ENCODE peak calls at places on chromosome 20, in nine cellular contexts. X, R, E, C, J, K, G, L and W are unnamed samples.

GRCh38 chr20:19328676-19329075 is 116.2 kb downstream of the SLC24A3 start:
- DNase-seq in X (no peak), R (no peak), E (no peak), C (no peak), J (no peak), K (no peak), G (no peak), L (no peak), W (no peak)

GRCh38 chr20:56636701-56637100 is 7.6 kb downstream of the TFAP2C start:
- DNase-seq in X (no peak), R (no peak), E (no peak), C (no peak), J (peak), K (peak), G (no peak), L (peak), W (no peak)

GRCh38 chr20:34703573-34704176 is 469 bp upstream of the TP53INP2 start:
- DNase-seq in X (peak), R (peak), E (peak), C (no peak), J (peak), K (peak), G (no peak), L (peak), W (no peak)

GRCh38 chr20:62568045-62568389 is 74.3 kb upstream of the SLCO4A1 start:
- DNase-seq in X (no peak), R (no peak), E (no peak), C (no peak), J (no peak), K (no peak), G (no peak), L (no peak), W (no peak)

GRCh38 chr20:53800418-53800817 is 206.8 kb upstream of the ZNF217 start:
- DNase-seq in X (no peak), R (no peak), E (no peak), C (no peak), J (no peak), K (no peak), G (no peak), L (no peak), W (no peak)

GRCh38 chr20:40414843-40415615 is 274.0 kb downstream of the MAFB start:
- DNase-seq in X (no peak), R (no peak), E (no peak), C (no peak), J (no peak), K (no peak), G (no peak), L (no peak), W (no peak)

GRCh38 chr20:56200456-56200855 is 48.1 kb upstream of the MC3R start:
- DNase-seq in X (no peak), R (no peak), E (no peak), C (peak), J (no peak), K (no peak), G (peak), L (no peak), W (peak)

GRCh38 chr20:35663813-35664543 is 722 bp downstream of the CPNE1 start:
- DNase-seq in X (peak), R (peak), E (peak), C (peak), J (peak), K (peak), G (peak), L (no peak), W (peak)

GRCh38 chr20:19964289-19965263 is 52.6 kb upstream of the NAA20 start:
- DNase-seq in X (peak), R (peak), E (peak), C (peak), J (peak), K (peak), G (no peak), L (peak), W (no peak)

GRCh38 chr20:62840244-62841197 is 21.1 kb downstream of the TCFL5 start:
- DNase-seq in X (no peak), R (no peak), E (no peak), C (no peak), J (no peak), K (no peak), G (no peak), L (no peak), W (no peak)

GRCh38 chr20:14069796-14070195 is 74.5 kb downstream of the MACROD2 start:
- DNase-seq in X (peak), R (no peak), E (no peak), C (no peak), J (peak), K (peak), G (no peak), L (peak), W (no peak)

GRCh38 chr20:37901280-37901666 is 1.7 kb upstream of the VSTM2L start:
- DNase-seq in X (no peak), R (no peak), E (no peak), C (no peak), J (no peak), K (peak), G (no peak), L (no peak), W (no peak)

GRCh38 chr20:17558154-17558940 is 11.5 kb upstream of the DSTN start:
- DNase-seq in X (peak), R (no peak), E (peak), C (peak), J (peak), K (peak), G (peak), L (peak), W (no peak)

GRCh38 chr20:4439461-4439860 is 282.2 kb upstream of the PRND start:
- DNase-seq in X (peak), R (no peak), E (no peak), C (no peak), J (peak), K (no peak), G (peak), L (no peak), W (no peak)

GRCh38 chr20:17504898-17505663 is 26.1 kb downstream of the BFSP1 start:
- DNase-seq in X (peak), R (peak), E (no peak), C (peak), J (peak), K (peak), G (no peak), L (peak), W (peak)

GRCh38 chr20:48066256-48066655 is 281.0 kb upstream of the SULF2 start:
- DNase-seq in X (peak), R (no peak), E (no peak), C (peak), J (peak), K (peak), G (no peak), L (peak), W (no peak)

GRCh38 chr20:59735917-59736316 is 131.6 kb downstream of the PHACTR3 start:
- DNase-seq in X (no peak), R (no peak), E (peak), C (no peak), J (no peak), K (no peak), G (no peak), L (no peak), W (no peak)

GRCh38 chr20:63747622-63748355 is 8.2 kb downstream of the SLC2A4RG start:
- DNase-seq in X (no peak), R (no peak), E (no peak), C (no peak), J (no peak), K (no peak), G (no peak), L (no peak), W (no peak)

GRCh38 chr20:1900321-1900791 is 5.1 kb downstream of the SIRPA start:
- DNase-seq in X (peak), R (peak), E (no peak), C (peak), J (peak), K (peak), G (peak), L (peak), W (peak)

GRCh38 chr20:48310312-48310711 is 517.5 kb downstream of the PREX1 start:
- DNase-seq in X (no peak), R (no peak), E (no peak), C (no peak), J (no peak), K (no peak), G (no peak), L (no peak), W (no peak)

GRCh38 chr20:58390659-58391035 is 1.6 kb downstream of the VAPB start:
- DNase-seq in X (no peak), R (peak), E (no peak), C (no peak), J (no peak), K (no peak), G (no peak), L (no peak), W (no peak)
- H3K4me3 ChIP-seq in X (peak), R (no peak), E (peak), C (peak), J (peak), K (peak), G (peak), L (no peak), W (peak)

GRCh38 chr20:46328180-46328882 is 20.0 kb upstream of the CDH22 start:
- DNase-seq in X (no peak), R (no peak), E (no peak), C (no peak), J (no peak), K (no peak), G (no peak), L (no peak), W (no peak)

GRCh38 chr20:46325788-46326472 is 17.6 kb upstream of the CDH22 start:
- DNase-seq in X (no peak), R (no peak), E (no peak), C (no peak), J (no peak), K (no peak), G (no peak), L (no peak), W (no peak)

GRCh38 chr20:46324960-46325703 is 16.8 kb upstream of the CDH22 start:
- DNase-seq in X (peak), R (peak), E (no peak), C (peak), J (peak), K (peak), G (peak), L (peak), W (peak)

GRCh38 chr20:46330072-46330763 is 21.9 kb upstream of the CDH22 start:
- DNase-seq in X (no peak), R (no peak), E (no peak), C (no peak), J (no peak), K (no peak), G (no peak), L (no peak), W (no peak)

DNA sequence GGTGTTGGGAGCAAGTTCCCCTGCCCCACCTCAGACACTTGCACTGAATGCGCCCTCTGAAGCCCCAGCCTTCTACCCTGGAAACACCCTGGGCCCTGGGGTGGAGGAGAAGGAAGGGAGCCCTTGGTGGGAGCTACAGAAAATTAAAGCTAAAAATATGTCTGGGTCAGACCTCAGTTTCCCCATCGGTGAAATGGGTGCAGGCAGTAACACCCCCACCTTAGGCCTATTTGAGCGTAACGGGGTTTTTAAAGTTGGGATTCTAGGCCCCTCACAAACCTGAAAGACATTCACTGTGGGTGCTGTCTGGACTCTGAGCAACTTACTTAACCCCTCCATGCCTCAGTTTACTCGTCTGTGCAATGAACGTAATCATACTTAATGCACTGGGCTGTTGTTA is 19.3 kb upstream of the CDH22 start:
- DNase-seq in X (no peak), R (no peak), E (no peak), C (no peak), J (no peak), K (no peak), G (no peak), L (no peak), W (no peak)
- H3K4me3 ChIP-seq in X (no peak), R (no peak), E (no peak), C (no peak), J (no peak), K (no peak), G (no peak), L (no peak), W (no peak)

DNA sequence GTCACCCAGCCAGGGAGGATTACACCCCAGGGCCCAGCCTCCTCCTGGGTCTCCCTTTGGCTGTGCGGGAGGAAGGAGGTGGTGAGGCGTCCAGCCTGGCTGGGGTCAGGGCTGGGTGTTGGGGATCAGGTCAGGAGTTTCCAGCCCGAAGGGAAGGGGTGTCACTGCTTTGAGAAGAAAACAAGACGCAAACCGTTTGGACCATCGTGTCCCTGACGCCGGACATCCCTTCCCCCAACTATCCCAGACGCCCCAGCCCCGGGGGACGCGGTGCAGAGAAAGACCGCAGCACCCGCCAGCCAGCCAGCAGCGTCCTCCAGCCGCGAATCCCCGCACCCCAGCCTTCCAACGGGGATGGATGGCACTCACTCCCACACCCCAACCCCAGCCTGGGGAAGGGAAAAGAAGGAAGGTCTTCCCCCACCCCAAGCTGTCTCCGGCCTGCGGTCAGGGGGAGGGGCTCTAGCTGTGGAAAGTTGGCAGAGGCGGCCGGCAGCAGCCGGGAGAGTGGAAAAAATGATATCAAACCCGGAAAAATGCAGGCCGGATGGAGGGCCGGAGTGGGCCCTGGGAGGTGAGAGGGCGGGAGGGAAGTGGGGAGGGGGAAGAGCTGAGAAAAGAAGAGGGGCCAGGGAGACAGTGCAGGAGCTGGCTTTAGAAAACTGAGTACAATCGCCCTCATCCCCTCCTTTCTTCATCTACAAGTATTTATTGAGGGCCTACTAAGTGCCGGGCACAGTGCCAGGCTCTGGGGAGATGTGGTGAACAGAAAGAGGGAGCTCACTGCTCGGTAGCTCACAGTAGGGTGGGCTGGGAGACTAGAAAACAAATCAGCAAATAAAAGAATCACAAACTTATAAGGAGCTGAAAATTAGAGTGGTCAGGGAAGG is 10.6 kb downstream of the REM1 start:
- DNase-seq in X (peak), R (peak), E (peak), C (no peak), J (peak), K (peak), G (no peak), L (peak), W (no peak)
- H3K4me3 ChIP-seq in X (peak), R (peak), E (peak), C (no peak), J (no peak), K (no peak), G (peak), L (peak), W (no peak)

GRCh38 chr20:22619806-22620205 is 35.4 kb upstream of the FOXA2 start:
- DNase-seq in X (no peak), R (no peak), E (no peak), C (no peak), J (no peak), K (no peak), G (no peak), L (no peak), W (no peak)
- H3K4me3 ChIP-seq in X (no peak), R (no peak), E (no peak), C (no peak), J (no peak), K (no peak), G (no peak), L (no peak), W (no peak)

GRCh38 chr20:32355417-32355841 is 2.7 kb upstream of the ASXL1 start:
- DNase-seq in X (no peak), R (no peak), E (no peak), C (no peak), J (no peak), K (no peak), G (no peak), L (no peak), W (no peak)
- H3K4me3 ChIP-seq in X (no peak), R (no peak), E (no peak), C (no peak), J (no peak), K (no peak), G (no peak), L (no peak), W (no peak)

GRCh38 chr20:44745560-44746366 is at the start of gene KCNK15:
- DNase-seq in X (no peak), R (no peak), E (peak), C (no peak), J (no peak), K (peak), G (no peak), L (no peak), W (no peak)
- H3K4me3 ChIP-seq in X (peak), R (peak), E (peak), C (peak), J (peak), K (peak), G (peak), L (peak), W (no peak)

DNA sequence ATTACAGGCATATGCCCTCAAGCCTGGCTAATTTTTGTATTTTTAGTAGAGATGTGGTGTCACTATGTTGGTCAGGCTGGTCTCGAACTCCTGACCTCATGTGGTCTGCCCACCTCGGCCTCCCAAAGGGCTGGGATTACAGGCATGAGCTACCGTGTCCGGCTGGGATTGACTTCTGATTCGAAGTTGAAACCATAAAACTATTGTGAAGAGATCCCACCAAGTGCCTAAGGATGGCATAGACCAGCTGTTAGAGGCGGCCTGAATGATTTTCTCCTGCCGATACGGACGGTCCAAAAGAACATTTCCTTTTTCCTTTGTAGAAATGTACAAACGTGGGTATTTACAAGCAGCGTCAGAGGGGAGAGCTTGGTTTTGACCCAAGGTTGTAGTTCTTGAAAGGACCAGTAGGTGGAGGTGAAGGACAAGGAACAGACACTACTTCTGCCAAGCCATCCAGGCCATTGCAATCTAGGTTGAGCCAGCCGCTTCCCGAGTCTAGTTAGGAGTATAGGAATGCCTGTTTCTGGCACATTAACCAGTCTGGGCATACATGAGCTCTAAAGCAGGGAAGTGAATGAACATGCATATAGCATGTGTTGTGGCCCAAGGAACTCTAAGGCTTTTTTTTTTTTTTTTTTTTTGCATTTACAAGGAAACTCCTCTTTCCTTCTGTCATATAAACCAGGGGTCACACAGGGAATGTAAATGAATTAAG is 29.0 kb downstream of the MOCS3 start:
- DNase-seq in X (peak), R (peak), E (peak), C (peak), J (peak), K (peak), G (peak), L (peak), W (peak)
- H3K4me3 ChIP-seq in X (no peak), R (no peak), E (no peak), C (no peak), J (no peak), K (peak), G (no peak), L (no peak), W (no peak)